ENCODE peak calls at places on chromosomes 12 and 14, in seven cellular contexts. One of them, this sample, is unnamed.

GRCh38 chr12:4909397-4909733 is 340 bp upstream of the KCNA1 start:
- DNase-seq in A549: no peak
- DNase-seq in H9: peak
- DNase-seq in CD4-positive, alpha-beta T cell: no peak
- DNase-seq in CD14-positive monocyte: no peak
- DNase-seq in left ventricle myocardium inferior: no peak
- DNase-seq in hepatocyte: peak
- DNase-seq in this sample: no peak

GRCh38 chr14:48035836-48036235 is 360.4 kb upstream of the MDGA2 start:
- DNase-seq in A549: no peak
- DNase-seq in left ventricle myocardium inferior: no peak
- DNase-seq in CD4-positive, alpha-beta T cell: no peak
- DNase-seq in H9: peak
- DNase-seq in CD14-positive monocyte: no peak
- DNase-seq in hepatocyte: no peak
- DNase-seq in this sample: no peak

GRCh38 chr12:7542813-7543212 is 39.2 kb upstream of the CD163 start:
- DNase-seq in H9: no peak
- DNase-seq in CD14-positive monocyte: peak
- DNase-seq in CD4-positive, alpha-beta T cell: no peak
- DNase-seq in hepatocyte: no peak
- DNase-seq in A549: no peak
- DNase-seq in left ventricle myocardium inferior: no peak
- DNase-seq in this sample: no peak

GRCh38 chr12:96237465-96238077 is 43.4 kb downstream of the ELK3 start:
- DNase-seq in H9: no peak
- DNase-seq in CD4-positive, alpha-beta T cell: no peak
- DNase-seq in A549: no peak
- DNase-seq in left ventricle myocardium inferior: peak
- DNase-seq in hepatocyte: no peak
- DNase-seq in CD14-positive monocyte: no peak
- DNase-seq in this sample: no peak

GRCh38 chr14:30521899-30522736 is 36.8 kb upstream of the G2E3 start:
- DNase-seq in CD14-positive monocyte: no peak
- DNase-seq in left ventricle myocardium inferior: no peak
- DNase-seq in H9: no peak
- DNase-seq in hepatocyte: peak
- DNase-seq in A549: peak
- DNase-seq in CD4-positive, alpha-beta T cell: no peak
- DNase-seq in this sample: no peak

GRCh38 chr12:127810026-127810425 is 456.9 kb upstream of the TMEM132C start:
- DNase-seq in CD14-positive monocyte: no peak
- DNase-seq in A549: no peak
- DNase-seq in H9: no peak
- DNase-seq in hepatocyte: peak
- DNase-seq in CD4-positive, alpha-beta T cell: no peak
- DNase-seq in left ventricle myocardium inferior: no peak
- DNase-seq in this sample: no peak

GRCh38 chr12:133038310-133038709 is 1.0 kb downstream of the ZNF84 start:
- DNase-seq in left ventricle myocardium inferior: no peak
- DNase-seq in hepatocyte: no peak
- DNase-seq in CD14-positive monocyte: no peak
- DNase-seq in A549: no peak
- DNase-seq in CD4-positive, alpha-beta T cell: no peak
- DNase-seq in H9: no peak
- DNase-seq in this sample: no peak

GRCh38 chr14:56185991-56186390 is 67.8 kb downstream of the PELI2 start:
- DNase-seq in A549: no peak
- DNase-seq in CD4-positive, alpha-beta T cell: no peak
- DNase-seq in CD14-positive monocyte: no peak
- DNase-seq in left ventricle myocardium inferior: no peak
- DNase-seq in hepatocyte: no peak
- DNase-seq in H9: no peak
- DNase-seq in this sample: no peak

GRCh38 chr14:64725360-64725815 is 21.2 kb downstream of the PLEKHG3 start:
- DNase-seq in left ventricle myocardium inferior: peak
- DNase-seq in A549: no peak
- DNase-seq in H9: no peak
- DNase-seq in hepatocyte: no peak
- DNase-seq in CD14-positive monocyte: no peak
- DNase-seq in CD4-positive, alpha-beta T cell: no peak
- DNase-seq in this sample: no peak

GRCh38 chr14:50943943-50944646 is at the start of gene PYGL:
- DNase-seq in CD14-positive monocyte: no peak
- DNase-seq in left ventricle myocardium inferior: peak
- DNase-seq in hepatocyte: peak
- DNase-seq in CD4-positive, alpha-beta T cell: no peak
- DNase-seq in A549: peak
- DNase-seq in H9: peak
- DNase-seq in this sample: peak

GRCh38 chr14:90611501-90611900 is 204.7 kb downstream of the TTC7B start:
- DNase-seq in hepatocyte: no peak
- DNase-seq in A549: no peak
- DNase-seq in CD4-positive, alpha-beta T cell: no peak
- DNase-seq in left ventricle myocardium inferior: no peak
- DNase-seq in H9: no peak
- DNase-seq in CD14-positive monocyte: no peak
- DNase-seq in this sample: no peak

GRCh38 chr12:47964102-47964723 is 817 bp downstream of the TMEM106C start:
- DNase-seq in left ventricle myocardium inferior: no peak
- DNase-seq in H9: peak
- DNase-seq in CD14-positive monocyte: no peak
- DNase-seq in A549: no peak
- DNase-seq in hepatocyte: peak
- DNase-seq in CD4-positive, alpha-beta T cell: no peak
- DNase-seq in this sample: no peak

DNA sequence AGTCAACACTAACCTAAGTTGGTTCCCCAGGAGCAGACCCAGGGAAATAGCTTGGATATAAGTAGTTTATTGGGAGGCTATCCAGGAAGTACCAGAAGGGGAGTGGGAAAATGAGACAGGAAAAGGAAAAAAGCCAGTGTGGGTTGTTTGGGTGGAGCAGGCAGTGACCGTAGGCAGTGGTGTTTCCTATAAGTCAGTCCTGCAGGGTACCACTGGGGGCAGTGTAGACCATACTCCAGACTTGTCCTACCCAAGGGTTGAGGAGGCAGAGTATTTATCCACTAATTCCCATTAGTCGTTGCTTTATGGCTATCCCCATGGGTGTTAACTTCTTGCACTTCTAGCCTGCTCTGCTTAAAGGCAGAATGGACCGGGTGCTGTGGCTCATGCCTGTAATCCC is 6.4 kb upstream of the CCDC60 start:
- DNase-seq in hepatocyte: peak
- DNase-seq in CD4-positive, alpha-beta T cell: no peak
- DNase-seq in A549: peak
- DNase-seq in CD14-positive monocyte: no peak
- DNase-seq in H9: peak
- DNase-seq in left ventricle myocardium inferior: no peak
- DNase-seq in this sample: no peak
- TF ChIP-seq CTCF in hepatocyte: no peak
- TF ChIP-seq CTCF in CD4-positive, alpha-beta T cell: no peak
- TF ChIP-seq CTCF in A549: no peak
- TF ChIP-seq CTCF in CD14-positive monocyte: no peak
- TF ChIP-seq CTCF in H9: peak
- TF ChIP-seq CTCF in left ventricle myocardium inferior: peak
- TF ChIP-seq CTCF in this sample: no peak

GRCh38 chr14:105474478-105475268 is at the start of gene CRIP2:
- DNase-seq in CD4-positive, alpha-beta T cell: no peak
- DNase-seq in CD14-positive monocyte: no peak
- DNase-seq in H9: no peak
- DNase-seq in hepatocyte: peak
- DNase-seq in A549: peak
- DNase-seq in left ventricle myocardium inferior: peak
- DNase-seq in this sample: no peak
- TF ChIP-seq CTCF in CD4-positive, alpha-beta T cell: no peak
- TF ChIP-seq CTCF in CD14-positive monocyte: no peak
- TF ChIP-seq CTCF in H9: no peak
- TF ChIP-seq CTCF in hepatocyte: no peak
- TF ChIP-seq CTCF in A549: no peak
- TF ChIP-seq CTCF in left ventricle myocardium inferior: no peak
- TF ChIP-seq CTCF in this sample: no peak

GRCh38 chr12:122137681-122138080 is 36.3 kb downstream of the IL31 start:
- DNase-seq in H9: peak
- DNase-seq in CD14-positive monocyte: no peak
- DNase-seq in left ventricle myocardium inferior: no peak
- DNase-seq in A549: no peak
- DNase-seq in hepatocyte: peak
- DNase-seq in CD4-positive, alpha-beta T cell: no peak
- DNase-seq in this sample: no peak

GRCh38 chr12:122135437-122136031 is 38.5 kb downstream of the IL31 start:
- DNase-seq in hepatocyte: peak
- DNase-seq in A549: no peak
- DNase-seq in left ventricle myocardium inferior: no peak
- DNase-seq in H9: no peak
- DNase-seq in CD4-positive, alpha-beta T cell: no peak
- DNase-seq in CD14-positive monocyte: no peak
- DNase-seq in this sample: no peak

GRCh38 chr12:122138181-122138580 is 35.8 kb downstream of the IL31 start:
- DNase-seq in left ventricle myocardium inferior: no peak
- DNase-seq in H9: no peak
- DNase-seq in hepatocyte: peak
- DNase-seq in CD4-positive, alpha-beta T cell: no peak
- DNase-seq in CD14-positive monocyte: no peak
- DNase-seq in A549: no peak
- DNase-seq in this sample: no peak

GRCh38 chr12:122138616-122139015 is 35.4 kb downstream of the IL31 start:
- DNase-seq in CD14-positive monocyte: no peak
- DNase-seq in A549: no peak
- DNase-seq in hepatocyte: no peak
- DNase-seq in left ventricle myocardium inferior: no peak
- DNase-seq in H9: no peak
- DNase-seq in CD4-positive, alpha-beta T cell: no peak
- DNase-seq in this sample: no peak

DNA sequence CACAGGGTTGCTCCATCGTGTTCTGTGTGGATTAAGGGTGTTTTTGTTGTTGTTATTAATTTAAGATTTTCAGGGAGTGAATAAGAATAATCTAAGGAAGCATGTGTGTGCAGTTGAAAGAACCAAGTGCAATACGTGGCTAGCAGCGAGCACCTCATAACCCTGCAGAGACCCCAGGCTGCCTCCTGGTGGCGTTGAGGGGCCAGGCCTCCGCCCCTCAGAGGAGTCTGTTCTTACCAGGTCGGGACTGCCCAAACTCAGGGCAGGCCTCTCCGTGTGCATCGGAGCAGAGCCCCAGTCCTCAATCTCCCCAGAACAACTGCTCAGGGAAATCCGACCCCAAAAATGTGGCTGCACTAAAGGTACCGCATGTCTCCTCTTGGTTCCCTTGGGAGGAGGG is 36.8 kb downstream of the IL31 start:
- DNase-seq in A549: no peak
- DNase-seq in CD4-positive, alpha-beta T cell: no peak
- DNase-seq in CD14-positive monocyte: no peak
- DNase-seq in hepatocyte: no peak
- DNase-seq in left ventricle myocardium inferior: no peak
- DNase-seq in H9: peak
- DNase-seq in this sample: no peak
- TF ChIP-seq CTCF in A549: no peak
- TF ChIP-seq CTCF in CD4-positive, alpha-beta T cell: no peak
- TF ChIP-seq CTCF in CD14-positive monocyte: no peak
- TF ChIP-seq CTCF in hepatocyte: no peak
- TF ChIP-seq CTCF in left ventricle myocardium inferior: no peak
- TF ChIP-seq CTCF in H9: peak
- TF ChIP-seq CTCF in this sample: no peak

GRCh38 chr12:105831372-105831771 is 307.4 kb downstream of the NUAK1 start:
- DNase-seq in CD14-positive monocyte: no peak
- DNase-seq in H9: no peak
- DNase-seq in left ventricle myocardium inferior: no peak
- DNase-seq in A549: no peak
- DNase-seq in hepatocyte: no peak
- DNase-seq in CD4-positive, alpha-beta T cell: no peak
- DNase-seq in this sample: no peak
- TF ChIP-seq CTCF in CD14-positive monocyte: no peak
- TF ChIP-seq CTCF in H9: peak
- TF ChIP-seq CTCF in left ventricle myocardium inferior: no peak
- TF ChIP-seq CTCF in A549: no peak
- TF ChIP-seq CTCF in hepatocyte: no peak
- TF ChIP-seq CTCF in CD4-positive, alpha-beta T cell: no peak
- TF ChIP-seq CTCF in this sample: no peak

DNA sequence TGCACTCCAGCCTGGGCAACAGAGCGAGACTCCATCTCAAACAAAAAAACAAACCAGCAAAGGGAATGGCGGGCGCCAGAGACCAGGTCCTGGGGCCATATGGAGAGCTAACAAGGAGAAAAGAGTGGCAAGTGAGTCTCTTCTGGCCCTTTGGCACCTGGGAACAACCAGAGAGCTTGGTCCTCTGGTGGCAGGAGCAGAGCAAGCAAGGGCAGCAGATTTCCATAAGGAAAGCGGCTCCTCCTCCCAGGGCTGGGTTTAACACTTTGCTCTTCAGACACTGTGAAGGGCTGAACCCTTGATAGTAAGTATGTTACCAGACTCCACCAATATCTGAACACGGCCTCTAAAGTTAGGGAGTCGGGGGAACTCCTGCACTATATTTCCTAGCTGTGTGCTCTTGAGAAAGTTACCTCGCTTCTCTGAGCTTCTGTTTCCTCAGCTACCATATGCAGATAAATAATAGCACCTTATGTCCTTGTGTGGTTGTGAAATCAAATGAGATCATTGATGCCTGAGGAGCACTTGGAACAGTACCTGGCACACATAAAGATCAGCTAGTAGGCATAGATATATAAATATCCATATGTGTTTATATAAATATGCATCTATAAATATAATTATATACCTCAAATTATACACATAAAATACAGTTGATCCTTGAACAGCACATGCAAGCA is 33.4 kb upstream of the PLEKHG6 start:
- DNase-seq in H9: peak
- DNase-seq in CD14-positive monocyte: no peak
- DNase-seq in A549: peak
- DNase-seq in hepatocyte: no peak
- DNase-seq in left ventricle myocardium inferior: no peak
- DNase-seq in CD4-positive, alpha-beta T cell: no peak
- DNase-seq in this sample: no peak
- TF ChIP-seq CTCF in H9: peak
- TF ChIP-seq CTCF in CD14-positive monocyte: no peak
- TF ChIP-seq CTCF in A549: no peak
- TF ChIP-seq CTCF in hepatocyte: peak
- TF ChIP-seq CTCF in left ventricle myocardium inferior: peak
- TF ChIP-seq CTCF in CD4-positive, alpha-beta T cell: no peak
- TF ChIP-seq CTCF in this sample: no peak

GRCh38 chr12:58833844-58834243 is 86.5 kb downstream of the LRIG3 start:
- DNase-seq in CD14-positive monocyte: no peak
- DNase-seq in left ventricle myocardium inferior: no peak
- DNase-seq in A549: no peak
- DNase-seq in hepatocyte: no peak
- DNase-seq in H9: no peak
- DNase-seq in CD4-positive, alpha-beta T cell: no peak
- DNase-seq in this sample: no peak
- TF ChIP-seq CTCF in CD14-positive monocyte: no peak
- TF ChIP-seq CTCF in left ventricle myocardium inferior: no peak
- TF ChIP-seq CTCF in A549: peak
- TF ChIP-seq CTCF in hepatocyte: peak
- TF ChIP-seq CTCF in H9: no peak
- TF ChIP-seq CTCF in CD4-positive, alpha-beta T cell: no peak
- TF ChIP-seq CTCF in this sample: no peak

This sample was measured in omental fat pad.